ENCODE peak calls at places on chromosomes 3 and 15, in nine cellular contexts. K is dorsolateral prefrontal cortex, X is fibroblast of mammary gland, F is lower lobe of right lung, J is OCI-LY7, D is breast epithelium, P is BJ, I is transverse colon, O is astrocyte of the spinal cord. U is an unnamed sample.
A peak's percentile ranks its signal among the peaks of the same experiment; 100 is the strongest.

GRCh38 chr3:13927295-13927694 is 47.4 kb upstream of the WNT7A start:
- DNase-seq in K (no peak), X (no peak), F (no peak), J (no peak), D (no peak), P (no peak), I (no peak), O (no peak), U (no peak)

GRCh38 chr3:11290743-11291680 is 18.8 kb downstream of the ATG7 start:
- DNase-seq in K (no peak), X (peak; percentile 81), F (no peak), J (peak; percentile 20), D (no peak), P (no peak), I (no peak), O (peak; percentile 57), U (no peak)

GRCh38 chr3:170038434-170039110 is 777 bp downstream of the GPR160 start:
- DNase-seq in K (no peak), X (no peak), F (peak; percentile 74), J (peak; percentile 67), D (no peak), P (no peak), I (peak; percentile 66), O (no peak), U (no peak)

GRCh38 chr15:59622289-59622688 is 10.7 kb downstream of the GCNT3 start:
- DNase-seq in K (no peak), X (peak; percentile 63), F (peak; percentile 47), J (peak; percentile 51), D (no peak), P (no peak), I (peak; percentile 84), O (peak; percentile 36), U (no peak)

GRCh38 chr15:55116636-55117035 is 80.1 kb downstream of the RSL24D1 start:
- DNase-seq in K (no peak), X (no peak), F (no peak), J (no peak), D (no peak), P (no peak), I (no peak), O (no peak), U (no peak)

GRCh38 chr3:195467641-195468390 is 25.0 kb upstream of the ACAP2 start:
- DNase-seq in K (no peak), X (peak; percentile 48), F (no peak), J (no peak), D (no peak), P (peak; percentile 19), I (no peak), O (peak; percentile 75), U (peak; percentile 70)

GRCh38 chr3:170467007-170467406 is 48.3 kb downstream of the CLDN11 start:
- DNase-seq in K (peak; percentile 88), X (no peak), F (no peak), J (no peak), D (no peak), P (no peak), I (no peak), O (no peak), U (no peak)

GRCh38 chr3:146813496-146813895 is 208.3 kb upstream of the PLSCR5 start:
- DNase-seq in K (no peak), X (no peak), F (no peak), J (no peak), D (no peak), P (no peak), I (no peak), O (peak; percentile 60), U (no peak)

GRCh38 chr3:195021674-195022073 is 249.3 kb downstream of the XXYLT1 start:
- DNase-seq in K (no peak), X (no peak), F (no peak), J (no peak), D (no peak), P (no peak), I (no peak), O (no peak), U (no peak)

GRCh38 chr15:54962637-54963036 is 234.1 kb downstream of the RSL24D1 start:
- DNase-seq in K (no peak), X (no peak), F (no peak), J (no peak), D (no peak), P (no peak), I (no peak), O (no peak), U (no peak)

GRCh38 chr3:42063886-42064285 is 27.3 kb upstream of the TRAK1 start:
- DNase-seq in K (no peak), X (peak; percentile 96), F (no peak), J (no peak), D (no peak), P (peak; percentile 90), I (no peak), O (peak; percentile 65), U (no peak)

DNA sequence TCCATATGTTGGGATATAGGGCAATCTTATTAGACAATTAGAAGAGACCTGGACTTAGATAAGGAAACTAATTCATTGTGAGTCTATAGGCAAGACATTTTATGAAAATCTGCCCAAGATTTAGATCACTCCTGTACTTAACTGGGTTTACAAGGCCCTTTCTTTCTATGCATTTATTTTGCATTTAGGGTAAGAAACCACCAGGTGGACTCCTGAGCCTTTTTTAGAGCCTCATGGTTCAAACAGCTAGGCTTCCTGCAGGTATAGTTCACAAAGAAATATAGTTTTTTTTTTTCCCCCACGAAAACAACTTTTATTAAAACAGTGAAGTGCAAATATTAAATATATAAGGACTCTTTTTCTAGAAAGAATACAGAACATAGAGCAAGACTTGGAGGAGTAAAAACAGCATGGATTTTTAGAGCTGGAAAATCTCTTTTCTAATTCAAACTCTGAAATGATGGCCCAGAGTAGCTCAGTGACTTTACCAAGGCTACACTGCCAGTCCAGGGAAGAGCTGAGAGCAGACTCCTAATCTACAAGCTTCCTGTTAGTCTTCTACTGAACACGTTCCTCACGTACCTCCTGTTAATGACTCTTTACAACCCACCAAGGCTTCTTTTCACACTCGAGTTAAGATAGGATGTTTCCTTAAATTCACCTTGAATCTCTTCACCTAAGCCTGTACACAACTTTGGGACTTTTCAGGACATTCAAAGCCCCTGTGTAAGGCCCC is 401.0 kb upstream of the ATP11B start:
- DNase-seq in K (no peak), X (no peak), F (no peak), J (peak; percentile 59), D (no peak), P (no peak), I (no peak), O (no peak), U (no peak)
- TF ChIP-seq CTCF in K (no peak), X (no peak), F (no peak), J (peak; percentile 82), D (no peak), P (no peak), I (no peak), O (no peak), U (no peak)

GRCh38 chr15:77547801-77548607 is 84.7 kb downstream of the LINGO1 start:
- DNase-seq in K (no peak), X (no peak), F (no peak), J (peak; percentile 44), D (no peak), P (no peak), I (no peak), O (no peak), U (no peak)
- H3K4me3 ChIP-seq in K (no peak overlapping the region), X (no peak overlapping the region), F (no peak overlapping the region), J (no peak overlapping the region), D (no peak overlapping the region), P (no peak overlapping the region), I (no peak overlapping the region), O (no peak overlapping the region), U (no peak overlapping the region)

GRCh38 chr3:38281895-38282686 is at the start of gene SLC22A14:
- DNase-seq in K (no peak), X (no peak), F (no peak), J (no peak), D (no peak), P (no peak), I (no peak), O (no peak), U (no peak)
- TF ChIP-seq CTCF in K (no peak), X (no peak), F (no peak), J (peak; percentile 60), D (no peak), P (no peak), I (no peak), O (peak; percentile 6), U (peak; percentile 9)

GRCh38 chr15:67560320-67560719 is 17.8 kb downstream of the MAP2K5 start:
- DNase-seq in K (no peak), X (no peak), F (no peak), J (no peak), D (no peak), P (no peak), I (no peak), O (no peak), U (no peak)
- H3K4me3 ChIP-seq in K (no peak overlapping the region), X (no peak overlapping the region), F (no peak overlapping the region), J (no peak overlapping the region), D (no peak overlapping the region), P (no peak overlapping the region), I (no peak overlapping the region), O (no peak overlapping the region), U (no peak overlapping the region)

GRCh38 chr3:29668728-29669127 is 387.9 kb downstream of the RBMS3 start:
- DNase-seq in K (no peak), X (no peak), F (no peak), J (no peak), D (no peak), P (no peak), I (no peak), O (no peak), U (no peak)
- TF ChIP-seq CTCF in K (no peak), X (no peak), F (no peak), J (peak; percentile 41), D (no peak), P (no peak), I (no peak), O (peak; percentile 5), U (no peak)

GRCh38 chr3:48660800-48661400 is 1.8 kb downstream of the CELSR3 start:
- DNase-seq in K (no peak), X (no peak), F (no peak), J (no peak), D (no peak), P (no peak), I (no peak), O (no peak), U (no peak)
- H3K4me3 ChIP-seq in K (peak overlapping the region; percentile 65), X (no peak overlapping the region), F (peak overlapping the region; percentile 39), J (peak overlapping the region; percentile 65), D (no peak overlapping the region), P (no peak overlapping the region), I (no peak overlapping the region), O (peak overlapping the region; percentile 31), U (peak overlapping the region; percentile 46)

GRCh38 chr3:143081844-143082778 is 37.5 kb upstream of the CHST2 start:
- DNase-seq in K (no peak), X (no peak), F (no peak), J (peak; percentile 37), D (no peak), P (no peak), I (peak; percentile 24), O (no peak), U (no peak)
- TF ChIP-seq CTCF in K (no peak), X (no peak), F (no peak), J (no peak), D (no peak), P (no peak), I (no peak), O (no peak), U (no peak)

DNA sequence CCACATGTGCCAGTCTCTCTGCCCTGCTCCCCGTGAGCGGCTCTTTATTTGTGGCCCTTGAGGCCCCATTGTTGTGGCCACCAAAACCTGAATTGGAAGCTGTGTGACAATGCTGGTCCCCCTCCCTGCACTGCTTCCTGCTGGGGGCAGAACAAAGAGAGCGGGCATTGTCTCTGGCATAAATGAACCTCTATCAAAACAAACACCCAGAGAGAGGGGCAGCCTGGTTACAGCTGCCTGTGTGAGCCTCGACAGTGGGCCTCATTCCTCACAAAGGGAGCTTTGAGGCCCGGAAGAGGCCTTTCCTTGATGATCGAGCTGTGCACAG is 152.9 kb downstream of the IGF1R start:
- DNase-seq in K (peak; percentile 89), X (no peak), F (no peak), J (no peak), D (no peak), P (no peak), I (no peak), O (no peak), U (no peak)
- H3K4me3 ChIP-seq in K (peak overlapping the region; percentile 10), X (no peak overlapping the region), F (no peak overlapping the region), J (no peak overlapping the region), D (no peak overlapping the region), P (no peak overlapping the region), I (no peak overlapping the region), O (no peak overlapping the region), U (no peak overlapping the region)